ENCODE peak calls at places on chromosomes 3 and 15, in seven cellular contexts. N is heart right ventricle; H is vagina; X is nephron progenitor cell; U is AG04449; Z is left ventricle myocardium inferior; S is CD4-positive, alpha-beta T cell. D is an unnamed sample.

GRCh38 chr15:101733545-101733944 is 9.3 kb upstream of the TARS3 start:
- DNase-seq in Z (no peak), X (no peak), H (no peak), S (no peak), U (no peak), N (no peak), D (no peak)

GRCh38 chr3:179266701-179267211 is 15.8 kb upstream of the KCNMB3 start:
- DNase-seq in Z (peak), X (no peak), N (peak), S (no peak), U (no peak), H (no peak), D (no peak)

GRCh38 chr3:53531749-53532148 is 37.3 kb downstream of the CACNA1D start:
- DNase-seq in X (no peak), H (no peak), Z (no peak), S (no peak), U (no peak), N (no peak), D (no peak)

GRCh38 chr3:172147113-172147818 is 107.9 kb downstream of the FNDC3B start:
- DNase-seq in X (no peak), S (no peak), H (no peak), Z (no peak), U (no peak), N (no peak), D (no peak)

GRCh38 chr3:98692787-98693473 is 70.2 kb upstream of the ST3GAL6 start:
- DNase-seq in U (no peak), S (no peak), N (no peak), X (no peak), H (no peak), Z (no peak), D (no peak)

GRCh38 chr3:31946484-31947081 is 34.5 kb downstream of the OSBPL10 start:
- DNase-seq in X (no peak), H (no peak), Z (no peak), S (no peak), U (no peak), N (peak), D (no peak)

GRCh38 chr3:138010273-138010590 is 267 bp downstream of the CLDN18 start:
- DNase-seq in H (no peak), N (no peak), U (no peak), Z (no peak), S (no peak), X (no peak), D (no peak)

GRCh38 chr3:172919297-172919683 is 168.8 kb downstream of the ECT2 start:
- DNase-seq in X (no peak), Z (no peak), S (no peak), N (no peak), U (no peak), H (no peak), D (no peak)

GRCh38 chr15:36527512-36528162 is 51.8 kb upstream of the CDIN1 start:
- DNase-seq in S (no peak), N (no peak), X (peak), Z (no peak), U (no peak), H (no peak), D (no peak)

GRCh38 chr15:40763801-40764765 is at the start of gene GCHFR:
- DNase-seq in U (no peak), H (no peak), N (peak), Z (peak), S (peak), X (peak), D (no peak)

GRCh38 chr15:39286706-39287105 is 294.2 kb upstream of the THBS1 start:
- DNase-seq in S (no peak), H (no peak), U (no peak), N (no peak), X (no peak), Z (no peak), D (no peak)

GRCh38 chr3:53938645-53939044 is 47.0 kb upstream of the SELENOK start:
- DNase-seq in S (peak), H (no peak), Z (no peak), U (no peak), N (no peak), X (peak), D (no peak)

GRCh38 chr3:183013857-183014256 is 33.5 kb upstream of the DCUN1D1 start:
- DNase-seq in N (no peak), S (no peak), H (no peak), U (no peak), X (no peak), Z (no peak), D (no peak)

GRCh38 chr3:173402656-173403055 is 5.1 kb downstream of the NLGN1 start:
- DNase-seq in X (no peak), H (no peak), Z (no peak), S (no peak), U (no peak), N (no peak), D (no peak)

GRCh38 chr3:17558565-17558964 is 183.9 kb downstream of the TBC1D5 start:
- DNase-seq in U (no peak), S (no peak), X (no peak), Z (no peak), N (no peak), H (no peak), D (no peak)

GRCh38 chr15:29805043-29805707 is 17.1 kb downstream of the TJP1 start:
- DNase-seq in H (no peak), Z (no peak), S (no peak), U (no peak), X (no peak), N (peak), D (no peak)

GRCh38 chr3:127655641-127656040 is 17.1 kb upstream of the ABTB1 start:
- DNase-seq in U (peak), H (no peak), S (no peak), X (no peak), Z (no peak), N (no peak), D (no peak)

GRCh38 chr3:99640214-99640851 is 1.9 kb downstream of the COL8A1 start:
- DNase-seq in Z (no peak), X (no peak), U (no peak), N (no peak), S (no peak), H (no peak), D (no peak)

GRCh38 chr3:23877324-23877980 is 39.3 kb downstream of the NKIRAS1 start:
- DNase-seq in S (no peak), Z (no peak), U (peak), X (no peak), H (no peak), N (peak), D (no peak)

GRCh38 chr3:78026429-78026828 is 986.5 kb downstream of the ROBO2 start:
- DNase-seq in X (no peak), H (no peak), S (no peak), Z (no peak), U (no peak), N (no peak), D (no peak)

GRCh38 chr3:151011427-151011826 is 38.9 kb upstream of the CLRN1 start:
- DNase-seq in N (no peak), U (no peak), H (no peak), S (no peak), X (no peak), Z (no peak), D (no peak)

GRCh38 chr3:58529516-58530353 is 7.3 kb downstream of the ACOX2 start:
- DNase-seq in S (no peak), Z (no peak), H (no peak), U (no peak), N (no peak), X (peak), D (no peak)

GRCh38 chr3:58530354-58530865 is 6.6 kb downstream of the ACOX2 start:
- DNase-seq in H (no peak), S (no peak), U (no peak), N (no peak), X (no peak), Z (no peak), D (no peak)

GRCh38 chr3:58532794-58533220 is 4.2 kb downstream of the ACOX2 start:
- DNase-seq in H (no peak), S (peak), N (peak), U (no peak), Z (peak), X (peak), D (peak)

GRCh38 chr3:58531555-58531954 is 5.4 kb downstream of the ACOX2 start:
- DNase-seq in N (no peak), S (no peak), U (no peak), H (no peak), Z (no peak), X (no peak), D (no peak)

GRCh38 chr3:58531956-58532355 is 5.0 kb downstream of the ACOX2 start:
- DNase-seq in Z (no peak), S (no peak), X (no peak), N (no peak), H (no peak), U (no peak), D (no peak)
- TF ChIP-seq CTCF in Z (no peak), S (no peak), X (no peak), N (no peak), H (no peak), U (no peak), D (no peak)

DNA sequence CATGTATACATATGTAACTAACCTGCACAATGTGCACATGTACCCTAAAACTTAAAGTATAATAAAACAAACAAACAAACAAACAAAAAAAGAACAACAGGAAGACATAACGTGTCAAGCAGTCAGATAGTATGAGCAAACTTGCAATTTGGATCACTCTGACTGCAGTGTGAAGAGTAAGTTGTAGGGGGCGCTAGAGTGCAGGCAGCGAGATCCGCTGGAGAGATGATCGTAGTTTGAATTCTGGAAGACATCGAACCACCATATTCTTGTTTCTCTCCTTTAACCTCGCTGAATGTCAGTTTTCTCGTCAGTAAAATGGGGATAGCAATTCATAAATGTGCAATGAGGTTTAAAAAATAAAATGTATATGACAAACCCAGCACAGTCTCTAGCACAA is 165.2 kb upstream of the LMCD1 start:
- DNase-seq in H (no peak), X (no peak), N (no peak), U (no peak), S (no peak), Z (no peak), D (no peak)
- TF ChIP-seq CTCF in H (no peak), X (peak), N (no peak), U (peak), S (no peak), Z (peak), D (no peak)

GRCh38 chr3:50336452-50337174 is 4.0 kb downstream of the RASSF1 start:
- DNase-seq in Z (no peak), S (no peak), X (no peak), H (no peak), U (no peak), N (no peak), D (no peak)
- TF ChIP-seq CTCF in Z (no peak), S (no peak), X (no peak), H (no peak), U (no peak), N (no peak), D (no peak)

GRCh38 chr3:75341324-75342067 is 322.6 kb upstream of the FRG2C start:
- DNase-seq in N (no peak), X (no peak), H (no peak), U (no peak), Z (no peak), S (no peak), D (no peak)
- TF ChIP-seq CTCF in N (no peak), X (no peak), H (no peak), U (no peak), Z (no peak), S (no peak), D (no peak)

GRCh38 chr3:133776794-133777438 is 28.7 kb upstream of the SRPRB start:
- DNase-seq in N (no peak), U (no peak), X (no peak), Z (no peak), S (no peak), H (no peak), D (no peak)
- TF ChIP-seq CTCF in N (no peak), U (no peak), X (no peak), Z (no peak), S (no peak), H (no peak), D (no peak)

DNA sequence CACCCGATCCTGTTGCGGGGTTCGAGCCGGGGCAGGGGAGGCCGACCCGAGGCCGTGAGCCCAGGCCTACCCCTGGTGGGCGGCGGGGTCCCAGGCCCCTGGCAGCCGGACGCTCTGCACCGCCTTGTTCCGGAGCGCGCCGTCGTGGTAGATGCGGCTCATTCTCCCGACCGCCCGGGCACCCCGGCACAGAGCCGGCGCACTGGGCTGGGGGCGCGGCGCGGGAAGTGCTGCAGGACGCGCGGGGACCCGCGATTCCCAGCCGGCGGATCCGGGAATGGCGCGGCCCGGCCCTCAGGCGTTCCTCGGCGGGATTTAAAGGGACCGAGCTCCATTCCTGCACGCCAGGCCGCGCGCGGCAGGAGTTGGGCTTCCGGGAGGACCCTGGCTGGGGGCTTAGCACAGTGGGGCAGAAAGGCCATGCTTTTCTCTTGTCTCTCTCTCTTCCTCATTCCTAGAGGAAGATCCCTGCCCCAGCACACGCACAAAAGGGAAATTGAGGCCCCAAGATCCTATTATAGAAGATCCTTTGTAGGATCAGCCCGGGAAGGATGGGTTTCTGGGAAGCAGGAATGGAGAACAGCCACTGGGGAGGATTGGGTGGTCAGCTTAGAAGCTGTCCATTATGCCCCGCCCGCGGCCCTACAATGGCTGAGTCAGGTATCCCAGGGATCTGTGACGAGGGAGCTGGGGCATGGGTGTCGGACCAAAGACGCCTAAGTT is at the start of gene ARPIN:
- DNase-seq in H (no peak), Z (peak), U (no peak), S (no peak), X (peak), N (peak), D (no peak)
- TF ChIP-seq CTCF in H (no peak), Z (no peak), U (no peak), S (no peak), X (no peak), N (no peak), D (no peak)